ENCODE peak calls at places on chromosomes 16 and 17, in eight cellular contexts. Q is ELR; M is GM23338; U is T-helper 2 cell; R is DND-41; L is activated CD4-positive, alpha-beta T cell treated with anti-CD3 and anti-CD28 coated beads for 4 hours; X is GM12865; E is GM03348. N is an unnamed sample.

GRCh38 chr17:58310511-58311428 is 17.8 kb downstream of the TSPOAP1 start:
- DNase-seq in Q (no peak), M (no peak), U (no peak), R (no peak), L (no peak), X (no peak), E (no peak), N (no peak)

GRCh38 chr16:80299416-80299815 is 241.4 kb upstream of the DYNLRB2 start:
- DNase-seq in Q (no peak), M (no peak), U (no peak), R (no peak), L (no peak), X (no peak), E (peak; percentile 42), N (no peak)

GRCh38 chr17:57928898-57929297 is 26.3 kb downstream of the CUEDC1 start:
- DNase-seq in Q (no peak), M (no peak), U (no peak), R (no peak), L (no peak), X (no peak), E (no peak), N (no peak)

GRCh38 chr17:3887394-3887793 is 5.5 kb downstream of the CAMKK1 start:
- DNase-seq in Q (no peak), M (no peak), U (no peak), R (no peak), L (no peak), X (no peak), E (no peak), N (no peak)

GRCh38 chr17:72121164-72122001 is 563 bp downstream of the SOX9 start:
- DNase-seq in Q (peak; percentile 73), M (peak; percentile 66), U (no peak), R (no peak), L (no peak), X (peak; percentile 68), E (peak; percentile 71), N (peak; percentile 58)

GRCh38 chr17:47663997-47664941 is 14.6 kb downstream of the KPNB1 start:
- DNase-seq in Q (peak; percentile 76), M (peak; percentile 85), U (peak; percentile 30), R (peak; percentile 64), L (peak; percentile 74), X (peak; percentile 75), E (peak; percentile 50), N (peak; percentile 55)

GRCh38 chr17:37764383-37764782 is 19.5 kb upstream of the HNF1B start:
- DNase-seq in Q (no peak), M (no peak), U (no peak), R (no peak), L (no peak), X (no peak), E (no peak), N (no peak)

GRCh38 chr16:86383488-86384262 is 126.7 kb upstream of the FOXF1 start:
- DNase-seq in Q (peak; percentile 96), M (no peak), U (no peak), R (no peak), L (no peak), X (no peak), E (peak; percentile 83), N (no peak)

GRCh38 chr16:11198817-11199216 is 57.2 kb downstream of the SOCS1 start:
- DNase-seq in Q (no peak), M (no peak), U (no peak), R (no peak), L (no peak), X (no peak), E (no peak), N (no peak)

GRCh38 chr17:19000531-19001011 is 4.0 kb downstream of the FAM83G start:
- DNase-seq in Q (peak; percentile 80), M (no peak), U (no peak), R (no peak), L (no peak), X (no peak), E (peak; percentile 47), N (no peak)

GRCh38 chr16:598823-599739 is 9.2 kb downstream of the RAB40C start:
- DNase-seq in Q (no peak), M (no peak), U (no peak), R (no peak), L (no peak), X (no peak), E (no peak), N (no peak)

GRCh38 chr16:68506331-68507053 is 32.6 kb upstream of the ZFP90 start:
- DNase-seq in Q (peak; percentile 67), M (no peak), U (no peak), R (no peak), L (no peak), X (no peak), E (peak; percentile 52), N (no peak)

GRCh38 chr16:69812213-69813014 is 50.3 kb downstream of the WWP2 start:
- DNase-seq in Q (peak; percentile 22), M (no peak), U (no peak), R (no peak), L (no peak), X (no peak), E (no peak), N (no peak)

GRCh38 chr16:3013491-3013951 is 798 bp downstream of the CLDN9 start:
- DNase-seq in Q (peak; percentile 47), M (peak; percentile 65), U (no peak), R (no peak), L (no peak), X (no peak), E (no peak), N (no peak)

N was measured in GM13977.